ENCODE peak calls at places on chromosomes 5 and 9, in four cellular contexts. Y is A549, F is suprapubic skin, V is stomach. W is an unnamed sample.

GRCh38 chr5:172093965-172094364 is 87.5 kb upstream of the FBXW11 start:
- DNase-seq in F (no peak), V (no peak), Y (no peak), W (peak)

GRCh38 chr5:137316346-137316736 is 182.8 kb downstream of the SPOCK1 start:
- DNase-seq in V (no peak), F (no peak), Y (no peak), W (no peak)

GRCh38 chr5:158155811-158156495 is 297.0 kb upstream of the CLINT1 start:
- DNase-seq in V (no peak), Y (no peak), F (no peak), W (no peak)

GRCh38 chr5:140175367-140176027 is 509 bp downstream of the CYSTM1 start:
- DNase-seq in F (peak), V (peak), Y (peak), W (peak)

GRCh38 chr9:88651682-88652633 is 117.0 kb downstream of the NXNL2 start:
- DNase-seq in Y (peak), V (peak), F (peak), W (no peak)

GRCh38 chr5:36373527-36374086 is 71.9 kb upstream of the RANBP3L start:
- DNase-seq in F (peak), Y (no peak), V (peak), W (peak)

GRCh38 chr5:140977003-140977402 is 10.7 kb downstream of the PCDHAC2 start:
- DNase-seq in V (no peak), F (no peak), Y (no peak), W (no peak)

GRCh38 chr9:134968011-134968822 is 50.5 kb upstream of the FCN1 start:
- DNase-seq in Y (no peak), F (peak), V (no peak), W (no peak)

GRCh38 chr5:125485003-125485641 is 738.7 kb upstream of the ZNF608 start:
- DNase-seq in F (no peak), Y (peak), V (no peak), W (peak)

GRCh38 chr5:6720561-6720921 is 7.3 kb downstream of the TENT4A start:
- DNase-seq in F (no peak), V (no peak), Y (no peak), W (no peak)

GRCh38 chr5:108989761-108990392 is 242.2 kb downstream of the FER start:
- DNase-seq in F (no peak), Y (no peak), V (no peak), W (no peak)

GRCh38 chr9:93488239-93488638 is 34.9 kb upstream of the FAM120AOS start:
- DNase-seq in V (no peak), Y (no peak), F (no peak), W (no peak)

GRCh38 chr5:134055015-134055414 is 50.2 kb upstream of the VDAC1 start:
- DNase-seq in V (no peak), F (no peak), Y (no peak), W (no peak)

GRCh38 chr5:52746539-52746938 is 41.2 kb upstream of the ITGA1 start:
- DNase-seq in Y (no peak), F (no peak), V (no peak), W (no peak)

GRCh38 chr9:37034320-37034937 is 361 bp upstream of the PAX5 start:
- DNase-seq in F (no peak), Y (no peak), V (no peak), W (peak)

GRCh38 chr9:137333016-137333726 is 31.1 kb upstream of the NRARP start:
- DNase-seq in V (no peak), F (no peak), Y (no peak), W (no peak)

GRCh38 chr5:141492168-141492885 is 3.4 kb downstream of the PCDHGC5 start:
- DNase-seq in F (no peak), Y (no peak), V (no peak), W (no peak)

GRCh38 chr5:135429326-135429725 is 17.8 kb downstream of the DCANP1 start:
- DNase-seq in Y (no peak), V (no peak), F (no peak), W (no peak)

GRCh38 chr5:31531543-31531887 is 378 bp downstream of the DROSHA start:
- DNase-seq in V (peak), Y (peak), F (no peak), W (peak)

GRCh38 chr9:35226685-35227084 is 64.9 kb downstream of the UNC13B start:
- DNase-seq in F (no peak), Y (no peak), V (no peak), W (no peak)

GRCh38 chr9:28782630-28783029 is 1209.3 kb upstream of the C9orf72 start:
- DNase-seq in V (no peak), F (no peak), Y (no peak), W (no peak)

GRCh38 chr5:150577378-150577777 is 63.1 kb upstream of the SYNPO start:
- DNase-seq in Y (no peak), F (no peak), V (no peak), W (no peak)

GRCh38 chr5:175517824-175518450 is 39.6 kb downstream of the SFXN1 start:
- DNase-seq in V (no peak), F (no peak), Y (no peak), W (no peak)

GRCh38 chr5:137611926-137612435 is 112.9 kb upstream of the SPOCK1 start:
- DNase-seq in V (no peak), Y (no peak), F (no peak), W (no peak)

DNA sequence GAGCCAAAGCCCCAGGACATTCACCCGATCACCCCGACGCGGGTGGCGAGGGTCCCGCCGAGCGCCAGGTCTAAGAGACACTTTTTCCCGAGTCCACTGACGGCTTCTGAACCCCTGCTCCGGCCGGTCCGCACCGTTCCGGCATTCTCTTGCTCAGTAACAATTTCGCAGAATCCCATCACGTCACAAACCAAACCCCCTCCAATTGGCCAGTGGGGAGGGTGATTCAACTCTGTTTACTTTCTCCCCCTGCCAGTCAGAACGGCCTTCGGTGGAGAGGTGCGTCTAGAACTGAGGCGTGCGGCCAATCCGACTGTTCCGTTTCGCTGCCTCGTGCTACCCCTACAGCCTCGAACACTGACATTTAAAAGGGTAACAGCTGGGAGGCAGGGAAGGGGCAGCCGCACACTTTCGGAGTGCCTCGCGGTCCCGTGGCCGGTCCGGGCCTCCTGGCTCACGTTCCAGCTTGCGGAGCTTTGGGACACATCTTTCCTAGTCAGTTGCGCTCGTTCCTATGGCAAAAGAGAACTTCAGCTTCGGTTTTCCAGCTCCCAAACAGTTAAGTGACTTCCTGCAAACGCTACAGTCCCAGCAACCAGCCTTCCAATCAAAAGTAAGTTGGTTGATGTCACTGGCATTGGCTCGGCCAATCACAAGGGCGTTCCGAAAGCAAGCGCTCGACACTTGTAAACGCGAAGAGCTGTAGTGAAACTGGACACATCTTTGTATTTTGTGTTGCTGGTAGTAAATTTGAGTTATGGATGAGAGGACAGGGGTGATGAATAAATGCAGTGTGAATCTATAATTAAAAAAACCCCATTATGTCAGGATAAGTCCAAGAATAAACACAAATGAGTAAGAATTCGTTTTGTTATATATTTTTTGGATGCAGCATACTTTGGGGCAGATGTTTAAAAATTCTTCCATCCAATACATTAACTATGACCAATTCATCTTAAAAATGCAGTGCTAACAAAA is at the start of gene KLF9:
- DNase-seq in V (peak), Y (peak), F (peak), W (peak)
- TF ChIP-seq EP300 in V (peak), Y (no peak), F (peak), W (peak)

GRCh38 chr9:95552814-95553546 is 36.2 kb upstream of the PTCH1 start:
- DNase-seq in V (no peak), F (no peak), Y (no peak), W (peak)
- H3K4me3 ChIP-seq in V (peak), F (peak), Y (no peak), W (no peak)

DNA sequence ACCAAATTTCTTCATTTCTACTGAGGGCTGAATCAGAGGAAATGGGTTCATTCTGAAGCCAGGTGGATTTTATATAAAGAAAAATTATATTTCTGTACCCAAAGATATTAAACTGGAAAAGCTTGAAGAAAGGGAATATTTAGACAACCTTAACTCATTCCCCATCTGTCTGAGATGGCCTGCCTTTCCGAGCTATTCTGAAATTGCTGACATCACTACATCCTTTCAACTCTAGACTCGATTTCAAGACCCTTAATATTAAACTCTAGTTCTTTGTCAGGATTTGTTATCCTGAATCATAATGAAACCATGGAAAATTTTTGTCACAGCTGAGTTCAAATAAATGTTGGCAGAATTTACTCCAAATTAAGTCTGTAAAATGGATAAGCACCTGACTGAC is 818.5 kb upstream of the SEMA6A start:
- DNase-seq in Y (no peak), F (no peak), V (no peak), W (no peak)
- TF ChIP-seq CTCF in Y (no peak), F (no peak), V (no peak), W (no peak)

DNA sequence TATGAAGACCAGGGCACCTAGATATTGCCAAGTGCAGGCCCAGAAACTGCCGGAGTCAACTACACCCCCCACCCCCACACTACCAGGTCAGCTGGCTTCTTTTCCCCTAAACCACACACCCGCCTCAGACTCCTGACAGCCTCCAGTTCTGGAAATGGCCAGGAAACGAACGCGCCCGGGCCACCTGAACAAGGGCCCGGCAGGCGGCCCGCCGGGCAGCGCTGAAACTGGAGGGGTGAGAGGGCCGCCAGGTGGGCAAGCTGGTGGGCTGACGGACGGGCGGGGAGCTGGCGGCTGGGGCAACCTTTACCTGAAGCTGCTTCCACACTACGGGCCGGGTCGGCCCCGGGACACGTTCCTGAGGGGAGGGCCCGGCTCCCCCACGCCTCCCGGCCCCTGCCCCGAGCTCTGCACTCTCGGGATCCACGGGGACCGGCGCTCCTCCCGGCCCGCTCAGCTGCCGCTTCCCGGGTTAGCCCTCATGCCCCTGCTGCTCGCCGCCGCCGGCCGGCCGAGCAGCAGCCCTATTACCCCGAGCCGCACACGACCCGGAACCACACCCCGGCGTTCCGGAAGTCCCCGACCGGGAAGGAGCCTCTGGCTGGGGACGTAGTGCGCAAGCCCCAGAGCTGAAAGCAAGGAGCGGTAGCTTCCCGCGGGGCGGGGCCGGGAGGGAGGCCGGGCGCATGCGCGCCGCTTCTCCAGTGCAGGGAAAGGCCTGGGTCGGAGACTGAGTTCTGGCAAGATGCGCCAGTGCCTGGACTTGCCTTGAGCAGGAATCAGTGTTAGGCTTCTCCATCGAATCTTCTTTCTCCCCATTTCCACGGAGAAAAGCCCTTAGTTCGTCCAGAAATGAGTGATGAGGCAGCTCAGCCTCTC is at the start of gene MAPKAP1:
- DNase-seq in Y (peak), F (peak), V (peak), W (peak)
- TF ChIP-seq EP300 in Y (no peak), F (no peak), V (no peak), W (peak)

GRCh38 chr9:129446828-129447550 is 173.9 kb downstream of the C9orf50 start:
- DNase-seq in F (no peak), V (no peak), Y (no peak), W (no peak)
- H3K4me3 ChIP-seq in F (no peak), V (no peak), Y (no peak), W (no peak)

DNA sequence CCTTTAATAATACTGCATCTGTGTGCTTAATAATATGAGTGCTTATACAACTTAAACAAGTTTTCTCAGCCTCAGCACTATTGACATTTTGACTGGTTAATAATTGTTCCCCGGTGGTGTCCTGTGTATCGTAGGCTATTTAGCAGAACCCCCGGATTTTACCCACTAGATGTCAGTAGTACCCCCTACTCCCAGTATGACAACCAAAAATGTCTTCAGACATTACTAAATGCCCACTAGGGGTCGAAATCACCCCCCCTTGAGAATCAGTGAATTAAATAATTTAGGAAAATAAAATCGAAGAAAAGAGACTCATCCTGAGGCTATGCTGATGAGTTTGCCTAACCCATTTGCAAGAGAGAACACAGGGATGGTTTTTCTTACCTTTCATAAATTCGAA is 166.3 kb downstream of the ATP10B start:
- DNase-seq in F (no peak), V (no peak), Y (peak), W (no peak)
- TF ChIP-seq CTCF in F (no peak), V (no peak), Y (peak), W (peak)

GRCh38 chr5:163342301-163342700 is 95.1 kb upstream of the CCNG1 start:
- DNase-seq in Y (no peak), V (no peak), F (no peak), W (no peak)

GRCh38 chr5:163350083-163350482 is 87.3 kb upstream of the CCNG1 start:
- DNase-seq in V (no peak), F (no peak), Y (peak), W (no peak)

GRCh38 chr5:163352531-163352930 is 84.9 kb upstream of the CCNG1 start:
- DNase-seq in F (no peak), Y (no peak), V (no peak), W (no peak)

GRCh38 chr5:163347671-163348070 is 89.7 kb upstream of the CCNG1 start:
- DNase-seq in Y (peak), V (peak), F (no peak), W (no peak)
- TF ChIP-seq EP300 in Y (no peak), V (no peak), F (no peak), W (no peak)

GRCh38 chr5:131277875-131278795 is 14.3 kb downstream of the CDC42SE2 start:
- DNase-seq in V (no peak), F (no peak), Y (no peak), W (no peak)

GRCh38 chr5:131274341-131275063 is 10.6 kb downstream of the CDC42SE2 start:
- DNase-seq in F (no peak), V (no peak), Y (no peak), W (no peak)

GRCh38 chr5:131277415-131277814 is 13.6 kb downstream of the CDC42SE2 start:
- DNase-seq in F (no peak), Y (no peak), V (no peak), W (no peak)

GRCh38 chr5:131279209-131279608 is 15.4 kb downstream of the CDC42SE2 start:
- DNase-seq in V (no peak), Y (no peak), F (no peak), W (no peak)

DNA sequence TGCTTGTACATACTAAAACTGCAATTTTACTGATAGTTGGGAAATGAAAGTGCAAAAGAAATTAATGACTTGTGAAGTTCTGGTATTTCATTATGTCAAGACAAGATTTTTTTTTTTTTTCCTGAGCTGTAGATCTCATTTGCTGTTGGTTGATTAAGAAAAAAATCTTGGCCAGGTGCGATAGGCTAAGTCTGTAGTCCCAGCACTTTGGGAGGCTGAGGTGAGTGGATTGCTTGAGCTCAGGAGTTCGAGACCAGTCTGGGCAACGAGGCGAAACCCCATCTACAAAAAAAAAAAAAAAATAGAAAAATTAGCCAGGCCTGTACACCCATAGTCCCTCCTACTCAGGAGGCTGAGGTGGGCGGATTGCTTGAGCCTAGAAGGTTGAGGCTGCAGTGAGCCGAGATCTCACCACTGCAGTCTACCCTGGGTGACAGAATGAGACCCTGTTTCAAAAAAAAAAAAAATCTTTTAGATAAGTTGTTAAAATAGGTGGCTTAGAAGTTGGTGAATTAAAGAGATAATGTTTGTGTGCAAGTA is 12.2 kb downstream of the CDC42SE2 start:
- DNase-seq in Y (no peak), V (no peak), F (no peak), W (no peak)
- H3K4me3 ChIP-seq in Y (no peak), V (no peak), F (no peak), W (no peak)

DNA sequence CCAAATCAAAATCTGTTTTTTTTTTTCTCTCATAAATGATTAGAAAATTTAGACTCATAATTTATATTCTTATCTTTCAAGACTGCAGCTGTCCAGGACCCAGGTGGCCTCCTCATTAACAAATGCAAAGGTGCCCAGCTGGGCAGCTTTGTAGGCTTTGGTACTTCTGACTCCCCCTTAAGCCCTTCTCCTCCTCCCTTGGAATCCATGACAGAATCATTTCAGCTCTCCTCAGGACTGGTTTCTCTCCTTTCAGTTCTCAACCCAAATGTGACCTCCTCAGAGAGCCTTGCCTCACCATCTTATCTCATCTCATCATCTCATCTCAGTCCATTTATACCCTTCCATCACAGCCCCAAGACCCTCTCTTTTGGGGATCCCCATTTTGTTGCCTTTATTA is 221.7 kb downstream of the KIAA0825 start:
- DNase-seq in F (no peak), Y (no peak), V (no peak), W (no peak)
- TF ChIP-seq CTCF in F (no peak), Y (no peak), V (no peak), W (no peak)

W was measured in upper lobe of left lung.